ENCODE peak calls at places on chromosomes 12 and 14, in ten cellular contexts. One of them, this sample, is unnamed.

GRCh38 chr12:63968685-63969084 is 124.2 kb downstream of the SRGAP1 start:
- DNase-seq in prostate gland: no peak
- DNase-seq in esophagus muscularis mucosa: no peak
- DNase-seq in sigmoid colon: no peak
- DNase-seq in breast epithelium: no peak
- DNase-seq in spleen: no peak
- DNase-seq in GM12891: no peak
- DNase-seq in H1: no peak
- DNase-seq in HCT116: no peak
- DNase-seq in stomach: no peak
- DNase-seq in this sample: no peak

GRCh38 chr12:96130396-96131059 is 63.6 kb upstream of the ELK3 start:
- DNase-seq in esophagus muscularis mucosa: no peak
- DNase-seq in breast epithelium: no peak
- DNase-seq in stomach: no peak
- DNase-seq in prostate gland: no peak
- DNase-seq in HCT116: no peak
- DNase-seq in sigmoid colon: no peak
- DNase-seq in GM12891: no peak
- DNase-seq in spleen: no peak
- DNase-seq in H1: no peak
- DNase-seq in this sample: no peak

GRCh38 chr12:6154730-6155459 is 30.4 kb upstream of the VWF start:
- DNase-seq in H1: no peak
- DNase-seq in HCT116: no peak
- DNase-seq in esophagus muscularis mucosa: no peak
- DNase-seq in sigmoid colon: peak; percentile 74
- DNase-seq in stomach: no peak
- DNase-seq in GM12891: no peak
- DNase-seq in breast epithelium: no peak
- DNase-seq in spleen: no peak
- DNase-seq in prostate gland: no peak
- DNase-seq in this sample: no peak

GRCh38 chr12:126191037-126191891 is 1126.0 kb downstream of the AACS start:
- DNase-seq in esophagus muscularis mucosa: no peak
- DNase-seq in H1: peak; percentile 74
- DNase-seq in stomach: no peak
- DNase-seq in spleen: peak; percentile 77
- DNase-seq in prostate gland: no peak
- DNase-seq in sigmoid colon: no peak
- DNase-seq in HCT116: no peak
- DNase-seq in GM12891: no peak
- DNase-seq in breast epithelium: no peak
- DNase-seq in this sample: no peak

GRCh38 chr12:57838594-57839302 is 7.8 kb downstream of the CTDSP2 start:
- DNase-seq in stomach: no peak
- DNase-seq in GM12891: no peak
- DNase-seq in H1: no peak
- DNase-seq in prostate gland: no peak
- DNase-seq in esophagus muscularis mucosa: no peak
- DNase-seq in HCT116: no peak
- DNase-seq in sigmoid colon: no peak
- DNase-seq in breast epithelium: no peak
- DNase-seq in spleen: no peak
- DNase-seq in this sample: no peak

GRCh38 chr12:53049582-53050318 is at the start of gene TNS2:
- DNase-seq in stomach: peak; percentile 76
- DNase-seq in breast epithelium: peak; percentile 69
- DNase-seq in HCT116: no peak
- DNase-seq in sigmoid colon: peak; percentile 95
- DNase-seq in prostate gland: no peak
- DNase-seq in spleen: peak; percentile 88
- DNase-seq in H1: peak; percentile 70
- DNase-seq in GM12891: peak; percentile 6
- DNase-seq in esophagus muscularis mucosa: peak; percentile 96
- DNase-seq in this sample: peak; percentile 1

GRCh38 chr14:58699656-58700055 is 61.9 kb downstream of the DACT1 start:
- DNase-seq in prostate gland: no peak
- DNase-seq in GM12891: no peak
- DNase-seq in stomach: no peak
- DNase-seq in breast epithelium: no peak
- DNase-seq in sigmoid colon: no peak
- DNase-seq in esophagus muscularis mucosa: no peak
- DNase-seq in H1: no peak
- DNase-seq in spleen: no peak
- DNase-seq in HCT116: no peak
- DNase-seq in this sample: no peak

GRCh38 chr12:124125472-124125871 is 152.5 kb downstream of the ZNF664 start:
- DNase-seq in GM12891: no peak
- DNase-seq in stomach: no peak
- DNase-seq in spleen: no peak
- DNase-seq in prostate gland: peak; percentile 18
- DNase-seq in sigmoid colon: no peak
- DNase-seq in breast epithelium: no peak
- DNase-seq in esophagus muscularis mucosa: no peak
- DNase-seq in HCT116: no peak
- DNase-seq in H1: no peak
- DNase-seq in this sample: peak; percentile 35

GRCh38 chr12:79673334-79673733 is 17.4 kb downstream of the PAWR start:
- DNase-seq in stomach: no peak
- DNase-seq in breast epithelium: no peak
- DNase-seq in esophagus muscularis mucosa: no peak
- DNase-seq in H1: no peak
- DNase-seq in GM12891: no peak
- DNase-seq in prostate gland: no peak
- DNase-seq in sigmoid colon: no peak
- DNase-seq in HCT116: no peak
- DNase-seq in spleen: no peak
- DNase-seq in this sample: no peak

GRCh38 chr14:32364941-32365340 is 35.8 kb downstream of the AKAP6 start:
- DNase-seq in spleen: no peak
- DNase-seq in prostate gland: no peak
- DNase-seq in stomach: no peak
- DNase-seq in sigmoid colon: no peak
- DNase-seq in H1: no peak
- DNase-seq in GM12891: no peak
- DNase-seq in breast epithelium: no peak
- DNase-seq in esophagus muscularis mucosa: no peak
- DNase-seq in HCT116: no peak
- DNase-seq in this sample: no peak

GRCh38 chr12:48197549-48197966 is 5.5 kb downstream of the OR10AD1 start:
- DNase-seq in H1: no peak
- DNase-seq in esophagus muscularis mucosa: peak; percentile 82
- DNase-seq in sigmoid colon: no peak
- DNase-seq in prostate gland: no peak
- DNase-seq in GM12891: no peak
- DNase-seq in breast epithelium: no peak
- DNase-seq in spleen: no peak
- DNase-seq in stomach: no peak
- DNase-seq in HCT116: peak; percentile 23
- DNase-seq in this sample: no peak

GRCh38 chr14:73014105-73014504 is 12.8 kb downstream of the ZFYVE1 start:
- DNase-seq in HCT116: no peak
- DNase-seq in esophagus muscularis mucosa: no peak
- DNase-seq in stomach: no peak
- DNase-seq in prostate gland: no peak
- DNase-seq in H1: no peak
- DNase-seq in GM12891: peak; percentile 35
- DNase-seq in spleen: no peak
- DNase-seq in breast epithelium: no peak
- DNase-seq in sigmoid colon: no peak
- DNase-seq in this sample: peak; percentile 24

GRCh38 chr12:64682572-64683277 is 72.4 kb downstream of the RASSF3 start:
- DNase-seq in prostate gland: no peak
- DNase-seq in esophagus muscularis mucosa: no peak
- DNase-seq in GM12891: no peak
- DNase-seq in sigmoid colon: peak; percentile 93
- DNase-seq in stomach: no peak
- DNase-seq in breast epithelium: no peak
- DNase-seq in H1: no peak
- DNase-seq in HCT116: no peak
- DNase-seq in spleen: no peak
- DNase-seq in this sample: no peak

GRCh38 chr12:51025182-51025747 is 919 bp downstream of the SLC11A2 start:
- DNase-seq in stomach: no peak
- DNase-seq in H1: no peak
- DNase-seq in prostate gland: no peak
- DNase-seq in spleen: no peak
- DNase-seq in GM12891: no peak
- DNase-seq in HCT116: no peak
- DNase-seq in esophagus muscularis mucosa: no peak
- DNase-seq in sigmoid colon: no peak
- DNase-seq in breast epithelium: no peak
- DNase-seq in this sample: no peak

GRCh38 chr14:90132821-90133570 is 71.2 kb downstream of the KCNK13 start:
- DNase-seq in esophagus muscularis mucosa: no peak
- DNase-seq in GM12891: no peak
- DNase-seq in stomach: no peak
- DNase-seq in HCT116: no peak
- DNase-seq in prostate gland: no peak
- DNase-seq in breast epithelium: no peak
- DNase-seq in sigmoid colon: no peak
- DNase-seq in H1: no peak
- DNase-seq in spleen: no peak
- DNase-seq in this sample: no peak

GRCh38 chr12:83818888-83819287 is 1093.7 kb downstream of the SLC6A15 start:
- DNase-seq in esophagus muscularis mucosa: no peak
- DNase-seq in HCT116: no peak
- DNase-seq in stomach: no peak
- DNase-seq in prostate gland: peak; percentile 20
- DNase-seq in GM12891: no peak
- DNase-seq in breast epithelium: no peak
- DNase-seq in H1: no peak
- DNase-seq in spleen: no peak
- DNase-seq in sigmoid colon: peak; percentile 75
- DNase-seq in this sample: no peak

GRCh38 chr12:14999421-15000047 is 26.7 kb downstream of the PDE6H start:
- DNase-seq in spleen: no peak
- DNase-seq in GM12891: no peak
- DNase-seq in prostate gland: peak; percentile 19
- DNase-seq in breast epithelium: no peak
- DNase-seq in sigmoid colon: no peak
- DNase-seq in H1: no peak
- DNase-seq in HCT116: no peak
- DNase-seq in esophagus muscularis mucosa: no peak
- DNase-seq in stomach: no peak
- DNase-seq in this sample: no peak

DNA sequence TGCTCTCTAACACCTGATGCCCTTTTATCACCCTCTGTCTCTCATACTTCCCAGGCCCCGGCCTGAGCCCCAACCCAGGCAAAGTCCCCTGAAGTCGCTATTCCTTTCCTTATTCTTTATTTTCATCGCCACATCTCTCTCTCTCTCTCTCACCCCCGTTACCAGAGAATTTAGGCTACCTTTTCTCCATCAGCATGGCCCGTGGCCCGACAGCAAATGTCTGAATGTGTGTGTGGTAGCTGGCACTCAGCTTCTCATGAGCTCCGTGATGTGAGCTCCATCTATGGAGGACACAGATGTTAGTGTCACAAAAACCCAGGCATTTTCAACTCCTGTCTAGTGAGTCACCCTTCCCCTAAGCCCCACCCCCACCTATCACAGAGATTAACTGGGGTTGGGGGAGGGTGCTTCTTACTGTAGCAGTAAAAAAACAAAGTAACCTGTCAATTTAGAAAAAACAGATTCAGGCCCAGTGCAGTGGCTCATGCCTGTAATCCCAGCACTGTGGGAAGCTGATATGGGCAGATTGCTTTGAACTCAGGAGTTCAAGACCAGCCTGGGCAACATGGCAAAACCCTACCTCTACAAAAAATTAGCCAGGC is 53.8 kb downstream of the VCPKMT start:
- DNase-seq in spleen: peak; percentile 78
- DNase-seq in sigmoid colon: no peak
- DNase-seq in breast epithelium: no peak
- DNase-seq in esophagus muscularis mucosa: no peak
- DNase-seq in H1: no peak
- DNase-seq in stomach: peak; percentile 38
- DNase-seq in HCT116: peak; percentile 37
- DNase-seq in GM12891: no peak
- DNase-seq in prostate gland: no peak
- DNase-seq in this sample: no peak
- TF ChIP-seq POLR2A in spleen: no peak
- TF ChIP-seq POLR2A in sigmoid colon: no peak
- TF ChIP-seq POLR2A in breast epithelium: no peak
- TF ChIP-seq POLR2A in esophagus muscularis mucosa: no peak
- TF ChIP-seq POLR2A in H1: no peak
- TF ChIP-seq POLR2A in stomach: no peak
- TF ChIP-seq POLR2A in HCT116: no peak
- TF ChIP-seq POLR2A in GM12891: peak; percentile 79
- TF ChIP-seq POLR2A in prostate gland: no peak
- TF ChIP-seq POLR2A in this sample: peak; percentile 72

DNA sequence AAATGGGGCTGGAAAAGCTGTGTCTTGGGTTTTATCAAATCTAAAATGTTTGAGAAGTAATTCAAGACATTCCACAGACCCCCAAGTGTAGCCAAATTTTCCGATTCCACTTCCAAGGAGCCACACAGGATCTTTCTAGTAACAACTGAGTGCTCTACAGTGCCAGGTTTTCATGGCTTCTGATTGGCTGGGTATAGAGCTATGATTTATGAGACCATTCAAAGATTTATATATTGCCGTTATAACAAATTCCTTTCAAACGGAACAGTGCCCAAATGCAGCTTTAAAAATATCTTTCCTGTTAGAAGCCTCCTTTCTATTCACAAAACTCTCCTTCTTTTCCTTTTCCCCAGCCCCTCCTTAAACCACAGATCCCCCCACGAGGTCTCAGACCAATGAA is 466.9 kb downstream of the MED13L start:
- DNase-seq in prostate gland: no peak
- DNase-seq in HCT116: no peak
- DNase-seq in breast epithelium: no peak
- DNase-seq in sigmoid colon: no peak
- DNase-seq in esophagus muscularis mucosa: no peak
- DNase-seq in stomach: no peak
- DNase-seq in spleen: no peak
- DNase-seq in H1: no peak
- DNase-seq in GM12891: no peak
- DNase-seq in this sample: no peak
- TF ChIP-seq POLR2AphosphoS5 in prostate gland: no peak
- TF ChIP-seq POLR2AphosphoS5 in HCT116: no peak
- TF ChIP-seq POLR2AphosphoS5 in breast epithelium: no peak
- TF ChIP-seq POLR2AphosphoS5 in sigmoid colon: no peak
- TF ChIP-seq POLR2AphosphoS5 in esophagus muscularis mucosa: no peak
- TF ChIP-seq POLR2AphosphoS5 in stomach: no peak
- TF ChIP-seq POLR2AphosphoS5 in spleen: no peak
- TF ChIP-seq POLR2AphosphoS5 in H1: no peak
- TF ChIP-seq POLR2AphosphoS5 in GM12891: no peak
- TF ChIP-seq POLR2AphosphoS5 in this sample: no peak

GRCh38 chr12:89824822-89825221 is 116.2 kb upstream of the ATP2B1 start:
- DNase-seq in prostate gland: no peak
- DNase-seq in breast epithelium: no peak
- DNase-seq in HCT116: no peak
- DNase-seq in GM12891: no peak
- DNase-seq in esophagus muscularis mucosa: no peak
- DNase-seq in stomach: no peak
- DNase-seq in sigmoid colon: no peak
- DNase-seq in H1: no peak
- DNase-seq in spleen: no peak
- DNase-seq in this sample: no peak
- TF ChIP-seq POLR2A in prostate gland: no peak
- TF ChIP-seq POLR2A in breast epithelium: no peak
- TF ChIP-seq POLR2A in HCT116: no peak
- TF ChIP-seq POLR2A in GM12891: no peak
- TF ChIP-seq POLR2A in esophagus muscularis mucosa: no peak
- TF ChIP-seq POLR2A in stomach: no peak
- TF ChIP-seq POLR2A in sigmoid colon: no peak
- TF ChIP-seq POLR2A in H1: no peak
- TF ChIP-seq POLR2A in spleen: no peak
- TF ChIP-seq POLR2A in this sample: no peak

GRCh38 chr14:31026395-31027096 is 367 bp upstream of the STRN3 start:
- DNase-seq in esophagus muscularis mucosa: peak; percentile 98
- DNase-seq in spleen: peak; percentile 99
- DNase-seq in prostate gland: peak; percentile 97
- DNase-seq in breast epithelium: peak; percentile 94
- DNase-seq in HCT116: peak; percentile 92
- DNase-seq in GM12891: peak; percentile 81
- DNase-seq in stomach: peak; percentile 97
- DNase-seq in sigmoid colon: peak; percentile 99
- DNase-seq in H1: peak; percentile 96
- DNase-seq in this sample: peak; percentile 79
- TF ChIP-seq POLR2AphosphoS5 in esophagus muscularis mucosa: peak; percentile 94
- TF ChIP-seq POLR2AphosphoS5 in spleen: peak; percentile 92
- TF ChIP-seq POLR2AphosphoS5 in prostate gland: peak; percentile 91
- TF ChIP-seq POLR2AphosphoS5 in breast epithelium: peak; percentile 75
- TF ChIP-seq POLR2AphosphoS5 in HCT116: peak; percentile 91
- TF ChIP-seq POLR2AphosphoS5 in GM12891: peak; percentile 85
- TF ChIP-seq POLR2AphosphoS5 in stomach: peak; percentile 87
- TF ChIP-seq POLR2AphosphoS5 in sigmoid colon: peak; percentile 81
- TF ChIP-seq POLR2AphosphoS5 in H1: no peak
- TF ChIP-seq POLR2AphosphoS5 in this sample: peak; percentile 73

This sample was measured in GM12892.